ENCODE peak calls at places on chromosomes 11 and 22, in eight cellular contexts. One of them, this sample, is unnamed.

GRCh38 chr11:43997022-43997665 is 50.6 kb upstream of the ACCSL start:
- DNase-seq in activated CD4-positive, alpha-beta memory T cell treated with anti-CD3 and anti-CD28 coated beads for 36 hours: no peak
- DNase-seq in body of pancreas: no peak
- DNase-seq in MCF 10A: no peak
- DNase-seq in effector CD4-positive, alpha-beta T cell: no peak
- DNase-seq in SHP77: no peak
- DNase-seq in astrocyte of the spinal cord: no peak
- DNase-seq in neural progenitor cell: no peak
- DNase-seq in this sample: peak

GRCh38 chr11:120964857-120965256 is 59.0 kb upstream of the TBCEL start:
- DNase-seq in activated CD4-positive, alpha-beta memory T cell treated with anti-CD3 and anti-CD28 coated beads for 36 hours: no peak
- DNase-seq in body of pancreas: no peak
- DNase-seq in MCF 10A: no peak
- DNase-seq in effector CD4-positive, alpha-beta T cell: no peak
- DNase-seq in SHP77: no peak
- DNase-seq in astrocyte of the spinal cord: peak
- DNase-seq in neural progenitor cell: no peak
- DNase-seq in this sample: no peak

GRCh38 chr11:94199367-94200130 is 70.9 kb downstream of the PANX1 start:
- DNase-seq in activated CD4-positive, alpha-beta memory T cell treated with anti-CD3 and anti-CD28 coated beads for 36 hours: no peak
- DNase-seq in body of pancreas: no peak
- DNase-seq in MCF 10A: no peak
- DNase-seq in effector CD4-positive, alpha-beta T cell: no peak
- DNase-seq in SHP77: no peak
- DNase-seq in astrocyte of the spinal cord: no peak
- DNase-seq in neural progenitor cell: no peak
- DNase-seq in this sample: no peak

GRCh38 chr11:72641900-72642814 is 32.1 kb downstream of the PDE2A start:
- DNase-seq in activated CD4-positive, alpha-beta memory T cell treated with anti-CD3 and anti-CD28 coated beads for 36 hours: no peak
- DNase-seq in body of pancreas: peak
- DNase-seq in MCF 10A: peak
- DNase-seq in effector CD4-positive, alpha-beta T cell: no peak
- DNase-seq in SHP77: no peak
- DNase-seq in astrocyte of the spinal cord: no peak
- DNase-seq in neural progenitor cell: peak
- DNase-seq in this sample: peak

GRCh38 chr11:97454988-97455387 is 1065.2 kb downstream of the JRKL start:
- DNase-seq in activated CD4-positive, alpha-beta memory T cell treated with anti-CD3 and anti-CD28 coated beads for 36 hours: no peak
- DNase-seq in body of pancreas: no peak
- DNase-seq in MCF 10A: peak
- DNase-seq in effector CD4-positive, alpha-beta T cell: no peak
- DNase-seq in SHP77: no peak
- DNase-seq in astrocyte of the spinal cord: peak
- DNase-seq in neural progenitor cell: peak
- DNase-seq in this sample: peak

GRCh38 chr11:128521697-128522062 is 65.7 kb downstream of the ETS1 start:
- DNase-seq in activated CD4-positive, alpha-beta memory T cell treated with anti-CD3 and anti-CD28 coated beads for 36 hours: peak
- DNase-seq in body of pancreas: peak
- DNase-seq in MCF 10A: no peak
- DNase-seq in effector CD4-positive, alpha-beta T cell: no peak
- DNase-seq in SHP77: no peak
- DNase-seq in astrocyte of the spinal cord: peak
- DNase-seq in neural progenitor cell: peak
- DNase-seq in this sample: peak

GRCh38 chr22:44304354-44304753 is 8.4 kb downstream of the SHISAL1 start:
- DNase-seq in activated CD4-positive, alpha-beta memory T cell treated with anti-CD3 and anti-CD28 coated beads for 36 hours: peak
- DNase-seq in body of pancreas: no peak
- DNase-seq in MCF 10A: no peak
- DNase-seq in effector CD4-positive, alpha-beta T cell: no peak
- DNase-seq in SHP77: no peak
- DNase-seq in astrocyte of the spinal cord: peak
- DNase-seq in neural progenitor cell: peak
- DNase-seq in this sample: peak

GRCh38 chr11:75384438-75385080 is 14.8 kb upstream of the RPS3 start:
- DNase-seq in activated CD4-positive, alpha-beta memory T cell treated with anti-CD3 and anti-CD28 coated beads for 36 hours: peak
- DNase-seq in body of pancreas: peak
- DNase-seq in MCF 10A: peak
- DNase-seq in effector CD4-positive, alpha-beta T cell: peak
- DNase-seq in SHP77: peak
- DNase-seq in astrocyte of the spinal cord: peak
- DNase-seq in neural progenitor cell: peak
- DNase-seq in this sample: peak

GRCh38 chr22:23838686-23839468 is at the start of gene DERL3:
- DNase-seq in activated CD4-positive, alpha-beta memory T cell treated with anti-CD3 and anti-CD28 coated beads for 36 hours: peak
- DNase-seq in body of pancreas: peak
- DNase-seq in MCF 10A: peak
- DNase-seq in effector CD4-positive, alpha-beta T cell: peak
- DNase-seq in SHP77: peak
- DNase-seq in astrocyte of the spinal cord: peak
- DNase-seq in neural progenitor cell: peak
- DNase-seq in this sample: peak

GRCh38 chr22:19942071-19942885 is 660 bp upstream of the TXNRD2 start:
- DNase-seq in activated CD4-positive, alpha-beta memory T cell treated with anti-CD3 and anti-CD28 coated beads for 36 hours: peak
- DNase-seq in body of pancreas: no peak
- DNase-seq in MCF 10A: peak
- DNase-seq in effector CD4-positive, alpha-beta T cell: no peak
- DNase-seq in SHP77: no peak
- DNase-seq in astrocyte of the spinal cord: peak
- DNase-seq in neural progenitor cell: no peak
- DNase-seq in this sample: peak

GRCh38 chr11:130732476-130732875 is 183.8 kb downstream of the SNX19 start:
- DNase-seq in activated CD4-positive, alpha-beta memory T cell treated with anti-CD3 and anti-CD28 coated beads for 36 hours: no peak
- DNase-seq in body of pancreas: no peak
- DNase-seq in MCF 10A: no peak
- DNase-seq in effector CD4-positive, alpha-beta T cell: no peak
- DNase-seq in SHP77: no peak
- DNase-seq in astrocyte of the spinal cord: no peak
- DNase-seq in neural progenitor cell: no peak
- DNase-seq in this sample: no peak

GRCh38 chr11:9820260-9820659 is 156.4 kb downstream of the SWAP70 start:
- DNase-seq in activated CD4-positive, alpha-beta memory T cell treated with anti-CD3 and anti-CD28 coated beads for 36 hours: no peak
- DNase-seq in body of pancreas: no peak
- DNase-seq in MCF 10A: no peak
- DNase-seq in effector CD4-positive, alpha-beta T cell: no peak
- DNase-seq in SHP77: no peak
- DNase-seq in astrocyte of the spinal cord: no peak
- DNase-seq in neural progenitor cell: no peak
- DNase-seq in this sample: no peak

GRCh38 chr11:128130052-128130451 is 457.3 kb downstream of the ETS1 start:
- DNase-seq in activated CD4-positive, alpha-beta memory T cell treated with anti-CD3 and anti-CD28 coated beads for 36 hours: no peak
- DNase-seq in body of pancreas: no peak
- DNase-seq in MCF 10A: no peak
- DNase-seq in effector CD4-positive, alpha-beta T cell: no peak
- DNase-seq in SHP77: no peak
- DNase-seq in astrocyte of the spinal cord: no peak
- DNase-seq in neural progenitor cell: no peak
- DNase-seq in this sample: no peak

GRCh38 chr11:122100222-122101080 is 15.6 kb downstream of the BLID start:
- DNase-seq in activated CD4-positive, alpha-beta memory T cell treated with anti-CD3 and anti-CD28 coated beads for 36 hours: peak
- DNase-seq in body of pancreas: peak
- DNase-seq in MCF 10A: peak
- DNase-seq in effector CD4-positive, alpha-beta T cell: no peak
- DNase-seq in SHP77: no peak
- DNase-seq in astrocyte of the spinal cord: peak
- DNase-seq in neural progenitor cell: peak
- DNase-seq in this sample: no peak

GRCh38 chr11:13667795-13668101 is 720 bp upstream of the FAR1 start:
- DNase-seq in activated CD4-positive, alpha-beta memory T cell treated with anti-CD3 and anti-CD28 coated beads for 36 hours: no peak
- DNase-seq in body of pancreas: no peak
- DNase-seq in MCF 10A: no peak
- DNase-seq in effector CD4-positive, alpha-beta T cell: no peak
- DNase-seq in SHP77: no peak
- DNase-seq in astrocyte of the spinal cord: peak
- DNase-seq in neural progenitor cell: no peak
- DNase-seq in this sample: no peak

GRCh38 chr11:126586303-126586627 is 230.8 kb downstream of the ST3GAL4 start:
- DNase-seq in activated CD4-positive, alpha-beta memory T cell treated with anti-CD3 and anti-CD28 coated beads for 36 hours: no peak
- DNase-seq in body of pancreas: no peak
- DNase-seq in MCF 10A: no peak
- DNase-seq in effector CD4-positive, alpha-beta T cell: no peak
- DNase-seq in SHP77: no peak
- DNase-seq in astrocyte of the spinal cord: no peak
- DNase-seq in neural progenitor cell: peak
- DNase-seq in this sample: no peak

This sample was measured in dermis blood vessel endothelial cell.